ENCODE peak calls at places on chromosomes 1 and 21, in six cellular contexts. One of them, this sample, is unnamed.
A peak's percentile ranks its signal among the peaks of the same experiment; 100 is the strongest.

GRCh38 chr21:31911138-31911907 is 38.5 kb downstream of the HUNK start:
- DNase-seq in GM10248: no peak
- DNase-seq in mesothelial cell of epicardium: no peak
- DNase-seq in astrocyte of the spinal cord: no peak
- DNase-seq in neural crest cell: no peak
- DNase-seq in neural progenitor cell: no peak
- DNase-seq in this sample: no peak

GRCh38 chr21:38280446-38280845 is 23.7 kb downstream of the KCNJ15 start:
- DNase-seq in GM10248: no peak
- DNase-seq in neural progenitor cell: no peak
- DNase-seq in neural crest cell: no peak
- DNase-seq in astrocyte of the spinal cord: peak; percentile 61
- DNase-seq in mesothelial cell of epicardium: no peak
- DNase-seq in this sample: no peak

GRCh38 chr1:44238651-44239050 is 25.4 kb downstream of the DMAP1 start:
- DNase-seq in astrocyte of the spinal cord: no peak
- DNase-seq in neural progenitor cell: no peak
- DNase-seq in neural crest cell: no peak
- DNase-seq in GM10248: no peak
- DNase-seq in mesothelial cell of epicardium: no peak
- DNase-seq in this sample: no peak

GRCh38 chr1:10957151-10957550 is 55.3 kb upstream of the TARDBP start:
- DNase-seq in mesothelial cell of epicardium: no peak
- DNase-seq in neural crest cell: no peak
- DNase-seq in GM10248: no peak
- DNase-seq in astrocyte of the spinal cord: no peak
- DNase-seq in neural progenitor cell: no peak
- DNase-seq in this sample: no peak

GRCh38 chr1:92653605-92654381 is 131.1 kb downstream of the EVI5 start:
- DNase-seq in neural progenitor cell: no peak
- DNase-seq in mesothelial cell of epicardium: no peak
- DNase-seq in astrocyte of the spinal cord: no peak
- DNase-seq in GM10248: no peak
- DNase-seq in neural crest cell: no peak
- DNase-seq in this sample: no peak

GRCh38 chr1:189150624-189151023 is 1327.0 kb downstream of the BRINP3 start:
- DNase-seq in astrocyte of the spinal cord: no peak
- DNase-seq in neural progenitor cell: no peak
- DNase-seq in GM10248: no peak
- DNase-seq in mesothelial cell of epicardium: no peak
- DNase-seq in neural crest cell: no peak
- DNase-seq in this sample: no peak

GRCh38 chr21:21963911-21964310 is 965.7 kb downstream of the NCAM2 start:
- DNase-seq in GM10248: no peak
- DNase-seq in astrocyte of the spinal cord: no peak
- DNase-seq in neural crest cell: no peak
- DNase-seq in neural progenitor cell: no peak
- DNase-seq in mesothelial cell of epicardium: no peak
- DNase-seq in this sample: no peak

GRCh38 chr1:201310986-201311355 is 27.7 kb downstream of the PKP1 start:
- DNase-seq in neural progenitor cell: no peak
- DNase-seq in mesothelial cell of epicardium: no peak
- DNase-seq in astrocyte of the spinal cord: peak; percentile 13
- DNase-seq in neural crest cell: no peak
- DNase-seq in GM10248: no peak
- DNase-seq in this sample: no peak

GRCh38 chr21:25396135-25396711 is 211.1 kb downstream of the MRPL39 start:
- DNase-seq in neural progenitor cell: no peak
- DNase-seq in GM10248: peak; percentile 60
- DNase-seq in astrocyte of the spinal cord: no peak
- DNase-seq in neural crest cell: no peak
- DNase-seq in mesothelial cell of epicardium: no peak
- DNase-seq in this sample: no peak

GRCh38 chr1:230141002-230141648 is 74.1 kb downstream of the GALNT2 start:
- DNase-seq in astrocyte of the spinal cord: peak; percentile 62
- DNase-seq in neural progenitor cell: no peak
- DNase-seq in GM10248: no peak
- DNase-seq in mesothelial cell of epicardium: no peak
- DNase-seq in neural crest cell: no peak
- DNase-seq in this sample: no peak

GRCh38 chr1:26293911-26294463 is 12.4 kb downstream of the UBXN11 start:
- DNase-seq in mesothelial cell of epicardium: no peak
- DNase-seq in GM10248: no peak
- DNase-seq in astrocyte of the spinal cord: no peak
- DNase-seq in neural progenitor cell: no peak
- DNase-seq in neural crest cell: no peak
- DNase-seq in this sample: no peak

GRCh38 chr1:26431979-26432695 is at the start of gene DHDDS:
- DNase-seq in mesothelial cell of epicardium: peak; percentile 99
- DNase-seq in GM10248: peak; percentile 99
- DNase-seq in neural progenitor cell: peak; percentile 97
- DNase-seq in neural crest cell: peak; percentile 92
- DNase-seq in astrocyte of the spinal cord: peak; percentile 98
- DNase-seq in this sample: peak; percentile 97

GRCh38 chr1:200646515-200646914 is 23.2 kb downstream of the DDX59 start:
- DNase-seq in neural crest cell: no peak
- DNase-seq in mesothelial cell of epicardium: no peak
- DNase-seq in GM10248: no peak
- DNase-seq in neural progenitor cell: no peak
- DNase-seq in astrocyte of the spinal cord: no peak
- DNase-seq in this sample: no peak

GRCh38 chr1:44318097-44319088 is 36.7 kb downstream of the ERI3 start:
- DNase-seq in neural progenitor cell: peak; percentile 80
- DNase-seq in astrocyte of the spinal cord: peak; percentile 32
- DNase-seq in mesothelial cell of epicardium: peak; percentile 53
- DNase-seq in GM10248: peak; percentile 74
- DNase-seq in neural crest cell: peak; percentile 60
- DNase-seq in this sample: peak; percentile 29

GRCh38 chr1:39266269-39266668 is 61.8 kb downstream of the MACF1 start:
- DNase-seq in neural crest cell: no peak
- DNase-seq in mesothelial cell of epicardium: no peak
- DNase-seq in astrocyte of the spinal cord: no peak
- DNase-seq in neural progenitor cell: peak; percentile 50
- DNase-seq in GM10248: no peak
- DNase-seq in this sample: no peak

GRCh38 chr1:10681296-10682113 is 114.9 kb downstream of the CASZ1 start:
- DNase-seq in mesothelial cell of epicardium: no peak
- DNase-seq in neural crest cell: no peak
- DNase-seq in astrocyte of the spinal cord: no peak
- DNase-seq in GM10248: no peak
- DNase-seq in neural progenitor cell: peak; percentile 59
- DNase-seq in this sample: no peak

GRCh38 chr1:228397966-228398365 is 8.7 kb downstream of the TRIM11 start:
- DNase-seq in astrocyte of the spinal cord: no peak
- DNase-seq in neural crest cell: no peak
- DNase-seq in neural progenitor cell: no peak
- DNase-seq in GM10248: no peak
- DNase-seq in mesothelial cell of epicardium: no peak
- DNase-seq in this sample: no peak

GRCh38 chr1:196361112-196361714 is 247.0 kb downstream of the KCNT2 start:
- DNase-seq in GM10248: no peak
- DNase-seq in neural crest cell: no peak
- DNase-seq in astrocyte of the spinal cord: no peak
- DNase-seq in mesothelial cell of epicardium: no peak
- DNase-seq in neural progenitor cell: no peak
- DNase-seq in this sample: no peak

GRCh38 chr21:14356771-14357170 is 26.2 kb downstream of the HSPA13 start:
- DNase-seq in mesothelial cell of epicardium: no peak
- DNase-seq in neural progenitor cell: no peak
- DNase-seq in neural crest cell: no peak
- DNase-seq in astrocyte of the spinal cord: no peak
- DNase-seq in GM10248: no peak
- DNase-seq in this sample: no peak

GRCh38 chr1:67162954-67163353 is 3.3 kb upstream of the IL23R start:
- DNase-seq in mesothelial cell of epicardium: no peak
- DNase-seq in astrocyte of the spinal cord: peak; percentile 68
- DNase-seq in neural progenitor cell: no peak
- DNase-seq in neural crest cell: no peak
- DNase-seq in GM10248: peak; percentile 15
- DNase-seq in this sample: no peak

GRCh38 chr1:163163861-163164582 is 38.7 kb downstream of the RGS5 start:
- DNase-seq in GM10248: no peak
- DNase-seq in neural progenitor cell: no peak
- DNase-seq in mesothelial cell of epicardium: no peak
- DNase-seq in astrocyte of the spinal cord: peak; percentile 56
- DNase-seq in neural crest cell: no peak
- DNase-seq in this sample: no peak

GRCh38 chr1:225318706-225319575 is 108.9 kb downstream of the LBR start:
- DNase-seq in neural progenitor cell: peak; percentile 66
- DNase-seq in GM10248: peak; percentile 35
- DNase-seq in mesothelial cell of epicardium: no peak
- DNase-seq in astrocyte of the spinal cord: peak; percentile 48
- DNase-seq in neural crest cell: peak; percentile 39
- DNase-seq in this sample: no peak

GRCh38 chr1:110211503-110212164 is 1.5 kb downstream of the KCNC4 start:
- DNase-seq in mesothelial cell of epicardium: no peak
- DNase-seq in astrocyte of the spinal cord: no peak
- DNase-seq in GM10248: no peak
- DNase-seq in neural crest cell: no peak
- DNase-seq in neural progenitor cell: peak; percentile 45
- DNase-seq in this sample: no peak

GRCh38 chr1:46248122-46248920 is 758 bp downstream of the RAD54L start:
- DNase-seq in mesothelial cell of epicardium: no peak
- DNase-seq in GM10248: peak; percentile 24
- DNase-seq in neural progenitor cell: peak; percentile 65
- DNase-seq in neural crest cell: peak; percentile 24
- DNase-seq in astrocyte of the spinal cord: no peak
- DNase-seq in this sample: no peak

GRCh38 chr21:25496825-25497482 is 110.3 kb downstream of the MRPL39 start:
- DNase-seq in neural progenitor cell: no peak
- DNase-seq in astrocyte of the spinal cord: peak; percentile 8
- DNase-seq in mesothelial cell of epicardium: no peak
- DNase-seq in GM10248: no peak
- DNase-seq in neural crest cell: no peak
- DNase-seq in this sample: no peak

GRCh38 chr1:83860506-83861221 is 138.3 kb downstream of the TTLL7 start:
- DNase-seq in mesothelial cell of epicardium: peak; percentile 76
- DNase-seq in neural crest cell: peak; percentile 50
- DNase-seq in neural progenitor cell: peak; percentile 81
- DNase-seq in astrocyte of the spinal cord: peak; percentile 27
- DNase-seq in GM10248: peak; percentile 77
- DNase-seq in this sample: peak; percentile 65

GRCh38 chr1:51515312-51515960 is 3.6 kb downstream of the EPS15 start:
- DNase-seq in neural progenitor cell: no peak
- DNase-seq in neural crest cell: no peak
- DNase-seq in GM10248: no peak
- DNase-seq in mesothelial cell of epicardium: no peak
- DNase-seq in astrocyte of the spinal cord: no peak
- DNase-seq in this sample: no peak

GRCh38 chr1:197775282-197776262 is at the start of gene DENND1B:
- DNase-seq in GM10248: peak; percentile 79
- DNase-seq in neural crest cell: peak; percentile 54
- DNase-seq in astrocyte of the spinal cord: peak; percentile 72
- DNase-seq in neural progenitor cell: peak; percentile 80
- DNase-seq in mesothelial cell of epicardium: peak; percentile 77
- DNase-seq in this sample: peak; percentile 81
- TF ChIP-seq CTCF in GM10248: no peak
- TF ChIP-seq CTCF in neural crest cell: peak; percentile 40
- TF ChIP-seq CTCF in astrocyte of the spinal cord: no peak
- TF ChIP-seq CTCF in neural progenitor cell: no peak
- TF ChIP-seq CTCF in mesothelial cell of epicardium: no peak
- TF ChIP-seq CTCF in this sample: peak; percentile 15

DNA sequence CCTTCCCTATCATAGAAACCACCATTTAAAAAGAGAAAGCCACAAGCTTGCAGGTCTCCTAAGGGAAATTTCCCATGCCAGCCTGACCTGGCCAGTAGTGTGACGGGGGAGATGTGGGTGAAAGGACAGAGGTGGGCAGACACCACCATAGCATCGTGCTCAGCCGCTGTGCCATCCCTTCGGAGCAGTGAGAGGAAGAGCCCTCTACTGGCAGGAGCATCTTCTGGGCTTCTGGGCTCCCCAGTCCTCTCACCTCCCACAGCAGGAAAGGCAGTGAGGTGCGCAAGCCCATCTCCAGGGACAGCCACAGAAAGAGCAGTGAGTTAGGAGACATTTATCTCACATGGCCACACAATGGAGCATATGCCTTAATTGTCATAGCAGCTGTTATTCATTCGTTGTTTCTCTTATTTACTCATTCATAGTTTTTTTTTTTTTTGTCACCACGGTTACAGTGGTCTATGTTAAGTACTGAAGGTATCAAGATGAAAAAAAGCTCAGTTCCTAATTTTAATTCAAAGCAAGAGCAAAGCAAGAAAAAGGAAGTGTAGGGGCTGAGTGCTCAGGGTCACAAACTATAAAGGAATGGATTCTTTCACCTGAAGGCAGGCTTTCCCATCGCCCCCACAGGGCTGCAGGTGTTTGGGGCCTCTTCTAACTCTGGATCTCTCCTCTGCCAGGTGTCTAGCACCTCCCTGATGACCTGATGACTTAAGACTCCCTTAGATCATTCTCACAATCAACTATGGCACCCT is 48.8 kb upstream of the CAMK1G start:
- DNase-seq in neural crest cell: no peak
- DNase-seq in astrocyte of the spinal cord: no peak
- DNase-seq in neural progenitor cell: no peak
- DNase-seq in GM10248: no peak
- DNase-seq in mesothelial cell of epicardium: no peak
- DNase-seq in this sample: no peak
- TF ChIP-seq CTCF in neural crest cell: no peak
- TF ChIP-seq CTCF in astrocyte of the spinal cord: no peak
- TF ChIP-seq CTCF in neural progenitor cell: no peak
- TF ChIP-seq CTCF in GM10248: no peak
- TF ChIP-seq CTCF in mesothelial cell of epicardium: no peak
- TF ChIP-seq CTCF in this sample: no peak

DNA sequence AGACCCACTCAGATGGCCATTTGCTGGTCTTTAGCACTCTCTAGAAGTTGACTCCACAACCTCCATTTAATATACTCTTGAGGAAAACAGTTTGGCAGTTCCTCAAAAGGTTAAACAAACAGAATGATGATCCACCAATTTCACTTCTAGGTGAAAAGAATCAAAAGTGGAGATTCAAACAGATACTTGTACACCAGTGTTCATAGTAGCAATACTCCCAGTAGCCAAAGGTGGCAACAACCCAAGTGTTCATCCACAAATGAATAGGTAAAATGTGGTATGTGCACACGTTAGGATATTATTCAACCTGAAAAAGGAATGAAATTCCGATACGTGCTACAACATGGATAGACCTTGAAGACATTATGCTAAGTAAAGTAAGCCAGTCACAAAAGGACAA is 6.3 kb downstream of the PRCC start:
- DNase-seq in neural progenitor cell: no peak
- DNase-seq in neural crest cell: no peak
- DNase-seq in mesothelial cell of epicardium: no peak
- DNase-seq in astrocyte of the spinal cord: no peak
- DNase-seq in GM10248: no peak
- DNase-seq in this sample: no peak
- TF ChIP-seq CTCF in neural progenitor cell: peak; percentile 11
- TF ChIP-seq CTCF in neural crest cell: peak; percentile 37
- TF ChIP-seq CTCF in mesothelial cell of epicardium: no peak
- TF ChIP-seq CTCF in astrocyte of the spinal cord: no peak
- TF ChIP-seq CTCF in GM10248: no peak
- TF ChIP-seq CTCF in this sample: no peak

DNA sequence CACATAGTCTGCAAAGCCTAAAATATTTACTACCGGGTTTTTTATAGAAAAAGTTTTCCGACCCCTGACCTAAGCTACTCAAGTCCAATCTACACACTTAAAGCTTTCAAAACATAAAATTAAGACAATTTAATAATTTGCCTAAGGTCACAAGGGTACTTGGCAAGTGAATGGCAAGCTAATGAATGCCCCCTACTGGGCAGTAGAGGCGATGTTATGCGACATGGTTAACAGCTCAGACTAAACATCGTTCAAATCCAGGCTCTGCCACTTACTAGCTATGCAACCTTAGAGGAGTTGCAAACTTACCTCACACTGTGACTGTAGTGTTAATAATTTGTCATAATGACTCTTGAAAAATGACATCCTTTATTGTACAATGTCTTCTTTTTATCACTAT is 317.2 kb upstream of the NFIA start:
- DNase-seq in astrocyte of the spinal cord: peak; percentile 31
- DNase-seq in mesothelial cell of epicardium: no peak
- DNase-seq in neural crest cell: no peak
- DNase-seq in neural progenitor cell: peak; percentile 57
- DNase-seq in GM10248: peak; percentile 9
- DNase-seq in this sample: no peak
- TF ChIP-seq CTCF in astrocyte of the spinal cord: peak; percentile 56
- TF ChIP-seq CTCF in mesothelial cell of epicardium: peak; percentile 28
- TF ChIP-seq CTCF in neural crest cell: peak; percentile 68
- TF ChIP-seq CTCF in neural progenitor cell: peak; percentile 70
- TF ChIP-seq CTCF in GM10248: peak; percentile 16
- TF ChIP-seq CTCF in this sample: no peak

This sample was measured in CD4-positive, alpha-beta T cell.